ENCODE peak calls at places on chromosomes 3 and 15, in six cellular contexts. One of them, this sample, is unnamed. For H3K36me3, the result is how much of the 10 kb centered on the place peaks cover.

GRCh38 chr3:78860567-78860966 is 907.2 kb downstream of the ROBO1 start:
- DNase-seq in HepG2: no peak
- DNase-seq in hepatocyte: no peak
- DNase-seq in stomach: no peak
- DNase-seq in body of pancreas: no peak
- DNase-seq in ovary: no peak
- DNase-seq in this sample: no peak

GRCh38 chr15:90957791-90958190 is 3.1 kb downstream of the RCCD1 start:
- DNase-seq in HepG2: no peak
- DNase-seq in hepatocyte: no peak
- DNase-seq in stomach: no peak
- DNase-seq in body of pancreas: no peak
- DNase-seq in ovary: no peak
- DNase-seq in this sample: no peak

GRCh38 chr15:28888900-28889299 is 3.1 kb downstream of the APBA2 start:
- DNase-seq in HepG2: no peak
- DNase-seq in hepatocyte: no peak
- DNase-seq in stomach: no peak
- DNase-seq in body of pancreas: no peak
- DNase-seq in ovary: no peak
- DNase-seq in this sample: no peak

GRCh38 chr15:101020945-101021344 is 101.8 kb downstream of the LRRK1 start:
- DNase-seq in HepG2: no peak
- DNase-seq in hepatocyte: no peak
- DNase-seq in stomach: peak
- DNase-seq in body of pancreas: no peak
- DNase-seq in ovary: no peak
- DNase-seq in this sample: no peak

GRCh38 chr3:161443921-161444457 is 52.6 kb upstream of the OTOL1 start:
- DNase-seq in HepG2: peak
- DNase-seq in hepatocyte: no peak
- DNase-seq in stomach: no peak
- DNase-seq in body of pancreas: no peak
- DNase-seq in ovary: no peak
- DNase-seq in this sample: no peak

GRCh38 chr3:144142151-144142855 is 170.7 kb downstream of the DIPK2A start:
- DNase-seq in HepG2: no peak
- DNase-seq in hepatocyte: peak
- DNase-seq in stomach: no peak
- DNase-seq in body of pancreas: no peak
- DNase-seq in ovary: peak
- DNase-seq in this sample: no peak

GRCh38 chr15:68751622-68752021 is 69.1 kb downstream of the ANP32A start:
- DNase-seq in HepG2: no peak
- DNase-seq in hepatocyte: no peak
- DNase-seq in stomach: no peak
- DNase-seq in body of pancreas: no peak
- DNase-seq in ovary: no peak
- DNase-seq in this sample: no peak

GRCh38 chr3:168024537-168024941 is 71.2 kb downstream of the GOLIM4 start:
- DNase-seq in HepG2: no peak
- DNase-seq in hepatocyte: no peak
- DNase-seq in stomach: no peak
- DNase-seq in body of pancreas: no peak
- DNase-seq in ovary: no peak
- DNase-seq in this sample: no peak

GRCh38 chr3:150588027-150588830 is 14.9 kb upstream of the SELENOT start:
- DNase-seq in HepG2: no peak
- DNase-seq in hepatocyte: no peak
- DNase-seq in stomach: no peak
- DNase-seq in body of pancreas: no peak
- DNase-seq in ovary: no peak
- DNase-seq in this sample: peak

GRCh38 chr15:48682949-48683651 is 37.6 kb upstream of the FBN1 start:
- DNase-seq in HepG2: peak
- DNase-seq in hepatocyte: peak
- DNase-seq in stomach: peak
- DNase-seq in body of pancreas: peak
- DNase-seq in ovary: no peak
- DNase-seq in this sample: peak

GRCh38 chr15:69034352-69034751 is 19.9 kb downstream of the NOX5 start:
- DNase-seq in HepG2: no peak
- DNase-seq in hepatocyte: no peak
- DNase-seq in stomach: no peak
- DNase-seq in body of pancreas: no peak
- DNase-seq in ovary: no peak
- DNase-seq in this sample: no peak

GRCh38 chr3:7106635-7107034 is 245.7 kb downstream of the GRM7 start:
- DNase-seq in HepG2: no peak
- DNase-seq in hepatocyte: no peak
- DNase-seq in stomach: no peak
- DNase-seq in body of pancreas: no peak
- DNase-seq in ovary: no peak
- DNase-seq in this sample: no peak

GRCh38 chr15:57994468-57995154 is 70.9 kb downstream of the ALDH1A2 start:
- DNase-seq in HepG2: no peak
- DNase-seq in hepatocyte: peak
- DNase-seq in stomach: no peak
- DNase-seq in body of pancreas: no peak
- DNase-seq in ovary: no peak
- DNase-seq in this sample: no peak

GRCh38 chr15:45169608-45170480 is 17.9 kb downstream of the SHF start:
- DNase-seq in HepG2: no peak
- DNase-seq in hepatocyte: no peak
- DNase-seq in stomach: no peak
- DNase-seq in body of pancreas: no peak
- DNase-seq in ovary: no peak
- DNase-seq in this sample: no peak

GRCh38 chr15:91468861-91469260 is 368.8 kb downstream of the SV2B start:
- DNase-seq in HepG2: no peak
- DNase-seq in hepatocyte: no peak
- DNase-seq in stomach: no peak
- DNase-seq in body of pancreas: no peak
- DNase-seq in ovary: no peak
- DNase-seq in this sample: no peak

GRCh38 chr15:87123676-87124382 is 1044.2 kb downstream of the AGBL1 start:
- DNase-seq in HepG2: no peak
- DNase-seq in hepatocyte: no peak
- DNase-seq in stomach: no peak
- DNase-seq in body of pancreas: no peak
- DNase-seq in ovary: no peak
- DNase-seq in this sample: no peak

GRCh38 chr3:72738752-72739520 is 109.3 kb downstream of the SHQ1 start:
- DNase-seq in HepG2: no peak
- DNase-seq in hepatocyte: peak
- DNase-seq in stomach: peak
- DNase-seq in body of pancreas: peak
- DNase-seq in ovary: peak
- DNase-seq in this sample: peak

GRCh38 chr3:144772372-144772771 is 800.7 kb downstream of the DIPK2A start:
- DNase-seq in HepG2: no peak
- DNase-seq in hepatocyte: no peak
- DNase-seq in stomach: no peak
- DNase-seq in body of pancreas: no peak
- DNase-seq in ovary: no peak
- DNase-seq in this sample: no peak

GRCh38 chr15:66684136-66684681 is 17.8 kb upstream of the SMAD6 start:
- DNase-seq in HepG2: no peak
- DNase-seq in hepatocyte: no peak
- DNase-seq in stomach: no peak
- DNase-seq in body of pancreas: no peak
- DNase-seq in ovary: no peak
- DNase-seq in this sample: no peak

GRCh38 chr3:131077904-131078303 is 51.2 kb downstream of the NEK11 start:
- DNase-seq in HepG2: no peak
- DNase-seq in hepatocyte: no peak
- DNase-seq in stomach: no peak
- DNase-seq in body of pancreas: no peak
- DNase-seq in ovary: no peak
- DNase-seq in this sample: no peak

GRCh38 chr3:134373278-134373941 is 837 bp downstream of the AMOTL2 start:
- DNase-seq in HepG2: peak
- DNase-seq in hepatocyte: peak
- DNase-seq in stomach: peak
- DNase-seq in body of pancreas: peak
- DNase-seq in ovary: peak
- DNase-seq in this sample: peak

GRCh38 chr15:88506628-88507027 is 39.1 kb downstream of the MRPS11 start:
- DNase-seq in HepG2: no peak
- DNase-seq in hepatocyte: no peak
- DNase-seq in stomach: no peak
- DNase-seq in body of pancreas: no peak
- DNase-seq in ovary: no peak
- DNase-seq in this sample: no peak

GRCh38 chr15:67998599-67999122 is 55.5 kb upstream of the PIAS1 start:
- DNase-seq in HepG2: no peak
- DNase-seq in hepatocyte: no peak
- DNase-seq in stomach: peak
- DNase-seq in body of pancreas: peak
- DNase-seq in ovary: no peak
- DNase-seq in this sample: no peak

GRCh38 chr3:59334585-59334984 is 284.8 kb upstream of the CFAP20DC start:
- DNase-seq in HepG2: no peak
- DNase-seq in hepatocyte: peak
- DNase-seq in stomach: no peak
- DNase-seq in body of pancreas: no peak
- DNase-seq in ovary: no peak
- DNase-seq in this sample: no peak

GRCh38 chr3:176521531-176522175 is 675.6 kb downstream of the TBL1XR1 start:
- DNase-seq in HepG2: no peak
- DNase-seq in hepatocyte: no peak
- DNase-seq in stomach: no peak
- DNase-seq in body of pancreas: no peak
- DNase-seq in ovary: no peak
- DNase-seq in this sample: no peak

GRCh38 chr3:123028233-123028828 is 768 bp upstream of the SEMA5B start:
- DNase-seq in HepG2: peak
- DNase-seq in hepatocyte: peak
- DNase-seq in stomach: no peak
- DNase-seq in body of pancreas: peak
- DNase-seq in ovary: peak
- DNase-seq in this sample: no peak

GRCh38 chr3:64152100-64152499 is 73.2 kb downstream of the PRICKLE2 start:
- DNase-seq in HepG2: no peak
- DNase-seq in hepatocyte: peak
- DNase-seq in stomach: no peak
- DNase-seq in body of pancreas: peak
- DNase-seq in ovary: no peak
- DNase-seq in this sample: no peak
- H3K36me3 ChIP-seq in HepG2: under half
- H3K36me3 ChIP-seq in hepatocyte: under half
- H3K36me3 ChIP-seq in stomach: under half
- H3K36me3 ChIP-seq in body of pancreas: under half
- H3K36me3 ChIP-seq in ovary: under half
- H3K36me3 ChIP-seq in this sample: under half

GRCh38 chr3:16461463-16462245 is 51.8 kb downstream of the RFTN1 start:
- DNase-seq in HepG2: no peak
- DNase-seq in hepatocyte: no peak
- DNase-seq in stomach: no peak
- DNase-seq in body of pancreas: no peak
- DNase-seq in ovary: no peak
- DNase-seq in this sample: no peak
- H3K36me3 ChIP-seq in HepG2: under half
- H3K36me3 ChIP-seq in hepatocyte: under half
- H3K36me3 ChIP-seq in stomach: under half
- H3K36me3 ChIP-seq in body of pancreas: under half
- H3K36me3 ChIP-seq in ovary: under half
- H3K36me3 ChIP-seq in this sample: under half

GRCh38 chr3:47416041-47416440 is 35.2 kb downstream of the PTPN23 start:
- DNase-seq in HepG2: no peak
- DNase-seq in hepatocyte: no peak
- DNase-seq in stomach: peak
- DNase-seq in body of pancreas: no peak
- DNase-seq in ovary: no peak
- DNase-seq in this sample: no peak
- H3K36me3 ChIP-seq in HepG2: under half
- H3K36me3 ChIP-seq in hepatocyte: under half
- H3K36me3 ChIP-seq in stomach: half or more
- H3K36me3 ChIP-seq in body of pancreas: under half
- H3K36me3 ChIP-seq in ovary: under half
- H3K36me3 ChIP-seq in this sample: half or more

GRCh38 chr3:9678493-9678892 is 25.1 kb upstream of the CPNE9 start:
- DNase-seq in HepG2: no peak
- DNase-seq in hepatocyte: no peak
- DNase-seq in stomach: no peak
- DNase-seq in body of pancreas: no peak
- DNase-seq in ovary: no peak
- DNase-seq in this sample: no peak

GRCh38 chr3:9681011-9681722 is 22.5 kb upstream of the CPNE9 start:
- DNase-seq in HepG2: no peak
- DNase-seq in hepatocyte: no peak
- DNase-seq in stomach: no peak
- DNase-seq in body of pancreas: no peak
- DNase-seq in ovary: no peak
- DNase-seq in this sample: no peak

GRCh38 chr3:9682123-9682522 is 21.5 kb upstream of the CPNE9 start:
- DNase-seq in HepG2: no peak
- DNase-seq in hepatocyte: peak
- DNase-seq in stomach: no peak
- DNase-seq in body of pancreas: peak
- DNase-seq in ovary: no peak
- DNase-seq in this sample: no peak

GRCh38 chr3:9679476-9680097 is 24.0 kb upstream of the CPNE9 start:
- DNase-seq in HepG2: no peak
- DNase-seq in hepatocyte: no peak
- DNase-seq in stomach: no peak
- DNase-seq in body of pancreas: no peak
- DNase-seq in ovary: no peak
- DNase-seq in this sample: no peak

GRCh38 chr3:9681723-9682081 is 21.9 kb upstream of the CPNE9 start:
- DNase-seq in HepG2: peak
- DNase-seq in hepatocyte: peak
- DNase-seq in stomach: peak
- DNase-seq in body of pancreas: peak
- DNase-seq in ovary: no peak
- DNase-seq in this sample: no peak
- H3K36me3 ChIP-seq in HepG2: under half
- H3K36me3 ChIP-seq in hepatocyte: under half
- H3K36me3 ChIP-seq in stomach: half or more
- H3K36me3 ChIP-seq in body of pancreas: half or more
- H3K36me3 ChIP-seq in ovary: under half
- H3K36me3 ChIP-seq in this sample: under half

This sample was measured in left lung.